ENCODE peak calls at places on chromosomes 16 and 17, in seven cellular contexts. B, Y, O, F, E, S and I are unnamed samples.

GRCh38 chr17:10192963-10193362 is 5.4 kb downstream of the GAS7 start:
- DNase-seq in B (no peak), Y (no peak), O (peak), F (no peak), E (no peak), S (no peak), I (no peak)

GRCh38 chr17:11608396-11608795 is 10.1 kb downstream of the DNAH9 start:
- DNase-seq in B (peak), Y (no peak), O (no peak), F (no peak), E (no peak), S (no peak), I (no peak)

GRCh38 chr17:1275205-1275961 is 4.1 kb upstream of the TRARG1 start:
- DNase-seq in B (no peak), Y (no peak), O (no peak), F (no peak), E (no peak), S (no peak), I (no peak)

GRCh38 chr16:58046936-58047335 is 21.4 kb downstream of the MMP15 start:
- DNase-seq in B (no peak), Y (no peak), O (no peak), F (no peak), E (no peak), S (no peak), I (no peak)

GRCh38 chr17:37701424-37702020 is 43.3 kb downstream of the HNF1B start:
- DNase-seq in B (no peak), Y (no peak), O (peak), F (no peak), E (peak), S (peak), I (peak)

GRCh38 chr17:68512967-68513474 is 791 bp downstream of the PRKAR1A start:
- DNase-seq in B (no peak), Y (no peak), O (peak), F (peak), E (no peak), S (no peak), I (peak)

GRCh38 chr17:409848-410673 is 57.5 kb upstream of the RPH3AL start:
- DNase-seq in B (peak), Y (peak), O (peak), F (peak), E (peak), S (peak), I (peak)

GRCh38 chr16:8956265-8957060 is 7.2 kb downstream of the USP7 start:
- DNase-seq in B (peak), Y (no peak), O (no peak), F (no peak), E (no peak), S (no peak), I (no peak)

GRCh38 chr17:37064166-37064565 is 115.4 kb downstream of the AATF start:
- DNase-seq in B (no peak), Y (no peak), O (no peak), F (no peak), E (no peak), S (no peak), I (no peak)

GRCh38 chr16:10577305-10578202 is 2.8 kb downstream of the EMP2 start:
- DNase-seq in B (peak), Y (no peak), O (no peak), F (no peak), E (peak), S (no peak), I (no peak)

GRCh38 chr16:87284183-87284582 is 33.0 kb downstream of the C16orf95 start:
- DNase-seq in B (no peak), Y (no peak), O (no peak), F (no peak), E (no peak), S (no peak), I (no peak)

GRCh38 chr16:21656795-21657768 is 4.7 kb upstream of the IGSF6 start:
- DNase-seq in B (no peak), Y (no peak), O (peak), F (peak), E (peak), S (no peak), I (peak)

GRCh38 chr17:81655378-81656117 is 794 bp downstream of the PDE6G start:
- DNase-seq in B (no peak), Y (no peak), O (no peak), F (no peak), E (no peak), S (no peak), I (no peak)

GRCh38 chr17:45146166-45146565 is 2.1 kb upstream of the HEXIM1 start:
- DNase-seq in B (peak), Y (no peak), O (no peak), F (no peak), E (no peak), S (no peak), I (no peak)

GRCh38 chr17:35878361-35878760 is 1.8 kb downstream of the CCL5 start:
- DNase-seq in B (no peak), Y (no peak), O (no peak), F (no peak), E (no peak), S (no peak), I (no peak)

GRCh38 chr17:8226536-8227237 is 16.3 kb upstream of the AURKB start:
- DNase-seq in B (peak), Y (peak), O (peak), F (peak), E (peak), S (peak), I (peak)

GRCh38 chr17:40224707-40225092 is 5.6 kb downstream of the WIPF2 start:
- DNase-seq in B (no peak), Y (peak), O (peak), F (no peak), E (no peak), S (no peak), I (peak)

GRCh38 chr17:61047517-61047916 is 352.1 kb upstream of the TBX2 start:
- DNase-seq in B (no peak), Y (no peak), O (no peak), F (no peak), E (no peak), S (no peak), I (no peak)

GRCh38 chr17:31216053-31216751 is 80.8 kb downstream of the OMG start:
- DNase-seq in B (no peak), Y (no peak), O (peak), F (peak), E (peak), S (no peak), I (peak)

GRCh38 chr16:84487358-84487757 is 17.1 kb downstream of the MEAK7 start:
- DNase-seq in B (no peak), Y (no peak), O (no peak), F (no peak), E (no peak), S (no peak), I (no peak)

GRCh38 chr17:63444457-63444856 is 1.6 kb downstream of the CYB561 start:
- DNase-seq in B (peak), Y (no peak), O (no peak), F (no peak), E (no peak), S (no peak), I (no peak)

GRCh38 chr16:87131061-87131995 is 185.9 kb downstream of the C16orf95 start:
- DNase-seq in B (no peak), Y (no peak), O (no peak), F (no peak), E (no peak), S (no peak), I (no peak)

GRCh38 chr16:75632857-75633256 is 9.8 kb upstream of the ADAT1 start:
- DNase-seq in B (no peak), Y (no peak), O (no peak), F (no peak), E (no peak), S (no peak), I (no peak)

GRCh38 chr17:78412403-78412802 is 34.0 kb downstream of the PGS1 start:
- DNase-seq in B (no peak), Y (no peak), O (peak), F (no peak), E (no peak), S (peak), I (no peak)

GRCh38 chr17:2173005-2173404 is 118.1 kb downstream of the HIC1 start:
- DNase-seq in B (no peak), Y (peak), O (peak), F (no peak), E (no peak), S (no peak), I (no peak)

GRCh38 chr17:76672270-76672851 is 28.8 kb upstream of the ST6GALNAC1 start:
- DNase-seq in B (no peak), Y (no peak), O (no peak), F (no peak), E (peak), S (no peak), I (no peak)

GRCh38 chr16:79698341-79698753 is 97.8 kb upstream of the MAF start:
- DNase-seq in B (peak), Y (no peak), O (peak), F (no peak), E (no peak), S (no peak), I (no peak)

GRCh38 chr17:59149051-59149450 is 5.9 kb downstream of the SKA2 start:
- DNase-seq in B (no peak), Y (no peak), O (peak), F (peak), E (no peak), S (no peak), I (peak)

GRCh38 chr17:65855245-65855644 is 293.8 kb upstream of the AXIN2 start:
- DNase-seq in B (no peak), Y (no peak), O (peak), F (peak), E (no peak), S (no peak), I (peak)

GRCh38 chr16:23225109-23225508 is 42.6 kb downstream of the SCNN1G start:
- DNase-seq in B (no peak), Y (no peak), O (no peak), F (no peak), E (no peak), S (no peak), I (no peak)

GRCh38 chr16:72467157-72467759 is 295.3 kb upstream of the PMFBP1 start:
- DNase-seq in B (no peak), Y (peak), O (peak), F (peak), E (peak), S (no peak), I (peak)

GRCh38 chr16:65294154-65294553 is 172.3 kb upstream of the CDH11 start:
- DNase-seq in B (no peak), Y (no peak), O (no peak), F (no peak), E (no peak), S (no peak), I (no peak)

GRCh38 chr17:17624776-17625175 is 33.3 kb upstream of the PEMT start:
- DNase-seq in B (no peak), Y (no peak), O (no peak), F (no peak), E (no peak), S (no peak), I (no peak)

GRCh38 chr17:74454197-74455024 is 12.0 kb upstream of the CD300A start:
- DNase-seq in B (peak), Y (peak), O (peak), F (no peak), E (no peak), S (peak), I (peak)

GRCh38 chr16:58508671-58509251 is 6.6 kb upstream of the SETD6 start:
- DNase-seq in B (no peak), Y (no peak), O (no peak), F (no peak), E (no peak), S (no peak), I (no peak)

GRCh38 chr16:54425068-54425467 is 138.5 kb upstream of the IRX3 start:
- DNase-seq in B (no peak), Y (no peak), O (no peak), F (no peak), E (no peak), S (no peak), I (no peak)

GRCh38 chr16:48452991-48453760 is 68.0 kb upstream of the SIAH1 start:
- DNase-seq in B (no peak), Y (no peak), O (no peak), F (no peak), E (no peak), S (no peak), I (no peak)

GRCh38 chr16:17591655-17592405 is 121.1 kb upstream of the XYLT1 start:
- DNase-seq in B (no peak), Y (no peak), O (no peak), F (no peak), E (no peak), S (no peak), I (no peak)